ENCODE peak calls at places on chromosome 2, in eight cellular contexts. X, K, I, R, M, G, J and Z are unnamed samples.

GRCh38 chr2:117786520-117786919 is 28.0 kb upstream of the DDX18 start:
- DNase-seq in G (no peak), I (no peak), X (no peak), J (no peak), M (no peak), R (no peak), K (no peak), Z (no peak)

GRCh38 chr2:46878886-46879285 is 36.7 kb downstream of the MCFD2 start:
- DNase-seq in J (no peak), X (peak; percentile 62), M (no peak), I (peak; percentile 74), R (peak; percentile 79), K (no peak), G (no peak), Z (no peak)

GRCh38 chr2:33681333-33681732 is 82.2 kb upstream of the FAM98A start:
- DNase-seq in J (no peak), I (no peak), M (no peak), K (no peak), R (no peak), X (no peak), G (no peak), Z (no peak)

GRCh38 chr2:200787351-200788128 is 24.2 kb upstream of the BZW1 start:
- DNase-seq in R (no peak), K (no peak), J (no peak), G (no peak), I (no peak), X (peak; percentile 74), M (no peak), Z (no peak)

GRCh38 chr2:222993920-222994650 is 57.9 kb upstream of the KCNE4 start:
- DNase-seq in R (peak; percentile 82), K (peak; percentile 82), I (peak; percentile 87), X (peak; percentile 87), M (no peak), J (no peak), G (no peak), Z (no peak)

GRCh38 chr2:69242651-69243051 is 144.4 kb downstream of the GFPT1 start:
- DNase-seq in X (no peak), I (no peak), R (no peak), M (no peak), K (no peak), J (no peak), G (no peak), Z (no peak)

GRCh38 chr2:199757466-199757865 is 93.5 kb downstream of the FTCDNL1 start:
- DNase-seq in I (no peak), M (no peak), R (peak; percentile 41), G (no peak), X (peak; percentile 49), K (no peak), J (no peak), Z (no peak)

GRCh38 chr2:217857624-217858506 is 144.9 kb downstream of the TNS1 start:
- DNase-seq in J (no peak), I (no peak), K (no peak), R (peak; percentile 72), X (no peak), M (no peak), G (no peak), Z (no peak)

GRCh38 chr2:233210843-233211600 is 40.5 kb upstream of the ATG16L1 start:
- DNase-seq in I (peak; percentile 84), G (no peak), J (peak; percentile 62), M (no peak), K (peak; percentile 88), X (peak; percentile 83), R (peak; percentile 79), Z (peak; percentile 77)

GRCh38 chr2:218458598-218458997 is 39.7 kb downstream of the VIL1 start:
- DNase-seq in G (no peak), R (no peak), J (no peak), X (no peak), M (no peak), K (no peak), I (no peak), Z (no peak)

GRCh38 chr2:175461839-175462238 is 280.3 kb upstream of the ATP5MC3 start:
- DNase-seq in M (no peak), G (no peak), R (no peak), K (no peak), J (no peak), X (no peak), I (no peak), Z (no peak)

GRCh38 chr2:144938308-144938709 is 418.4 kb upstream of the ZEB2 start:
- DNase-seq in K (no peak), I (no peak), R (peak; percentile 49), G (no peak), M (no peak), X (no peak), J (no peak), Z (no peak)

GRCh38 chr2:197435598-197436435 is 989 bp upstream of the SF3B1 start:
- DNase-seq in M (no peak), X (no peak), R (no peak), G (no peak), I (no peak), K (no peak), J (no peak), Z (no peak)

GRCh38 chr2:187924293-187924692 is 367.4 kb upstream of the GULP1 start:
- DNase-seq in M (no peak), R (no peak), X (no peak), J (no peak), I (no peak), K (no peak), G (no peak), Z (no peak)

GRCh38 chr2:105291981-105292380 is 37.6 kb downstream of the TGFBRAP1 start:
- DNase-seq in I (no peak), J (no peak), R (no peak), M (no peak), K (no peak), G (no peak), X (no peak), Z (no peak)

GRCh38 chr2:196750977-196751631 is 48.4 kb downstream of the GTF3C3 start:
- DNase-seq in G (peak; percentile 33), R (peak; percentile 33), M (peak; percentile 27), K (peak; percentile 60), J (peak; percentile 51), X (peak; percentile 40), I (no peak), Z (peak; percentile 20)

GRCh38 chr2:64525323-64525625 is 1.1 kb downstream of the AFTPH start:
- DNase-seq in M (no peak), G (no peak), I (no peak), J (no peak), R (no peak), K (no peak), X (no peak), Z (no peak)

GRCh38 chr2:9769171-9770005 is 73.9 kb upstream of the TAF1B start:
- DNase-seq in K (no peak), J (no peak), I (peak; percentile 70), G (no peak), M (no peak), R (no peak), X (no peak), Z (no peak)

GRCh38 chr2:42095923-42096408 is 48.1 kb downstream of the PKDCC start:
- DNase-seq in M (peak; percentile 49), I (no peak), R (peak; percentile 62), J (peak; percentile 48), X (peak; percentile 85), G (no peak), K (peak; percentile 82), Z (peak; percentile 36)

GRCh38 chr2:32064021-32064678 is 794 bp downstream of the SPAST start:
- DNase-seq in R (peak; percentile 10), G (no peak), X (peak; percentile 18), I (no peak), K (no peak), M (no peak), J (no peak), Z (no peak)

GRCh38 chr2:212157011-212157410 is 381.6 kb downstream of the ERBB4 start:
- DNase-seq in J (no peak), R (no peak), M (no peak), K (no peak), X (no peak), I (no peak), G (no peak), Z (no peak)

DNA sequence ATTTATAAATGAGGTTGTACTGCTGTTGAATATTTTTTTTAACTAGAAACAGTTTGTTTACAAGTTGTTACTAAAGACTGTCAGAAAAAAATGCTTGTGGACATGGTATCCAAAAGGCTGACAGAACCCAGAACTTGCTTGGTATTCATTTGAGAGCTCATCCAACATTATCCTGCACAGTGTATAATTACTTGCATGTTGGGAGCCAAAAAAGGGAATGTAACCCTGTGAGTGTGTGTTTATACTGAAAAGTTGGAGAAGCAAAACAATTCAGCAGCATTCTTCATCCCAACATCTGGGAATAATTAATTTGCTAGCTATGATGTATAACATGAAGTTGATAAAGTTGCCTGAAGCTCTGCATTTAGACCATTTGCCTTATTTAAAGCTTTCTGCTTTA is 42.1 kb upstream of the EHBP1 start:
- DNase-seq in K (no peak), J (no peak), X (no peak), M (no peak), R (no peak), I (no peak), G (no peak), Z (no peak)
- TF ChIP-seq POLR2A in K (no peak), J (no peak), X (no peak), M (no peak), R (no peak), I (no peak), G (no peak), Z (no peak)

DNA sequence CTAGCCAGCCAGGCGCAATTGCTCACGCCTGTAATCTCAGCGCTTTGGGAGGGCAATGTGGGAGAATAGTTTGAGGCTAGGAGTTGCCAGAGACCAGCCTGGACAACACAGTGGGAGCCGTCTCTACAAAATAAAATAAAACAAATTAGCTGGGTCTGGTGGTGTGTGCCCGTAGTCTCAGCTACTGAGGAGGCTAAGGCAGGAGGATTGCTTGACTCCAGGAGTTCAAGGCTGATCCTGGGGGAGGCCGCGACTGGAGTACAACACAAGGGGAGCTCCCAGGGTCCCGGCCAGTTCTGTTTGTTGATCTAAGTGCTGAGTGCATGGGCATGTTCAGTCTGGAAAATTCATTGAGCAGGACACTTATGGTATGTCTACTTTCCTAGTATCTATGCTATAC is 2.6 kb downstream of the ST3GAL5 start:
- DNase-seq in R (no peak), M (no peak), K (no peak), X (peak; percentile 46), G (no peak), I (no peak), J (no peak), Z (no peak)
- TF ChIP-seq POLR2A in R (no peak), M (no peak), K (no peak), X (no peak), G (no peak), I (no peak), J (no peak), Z (no peak)

DNA sequence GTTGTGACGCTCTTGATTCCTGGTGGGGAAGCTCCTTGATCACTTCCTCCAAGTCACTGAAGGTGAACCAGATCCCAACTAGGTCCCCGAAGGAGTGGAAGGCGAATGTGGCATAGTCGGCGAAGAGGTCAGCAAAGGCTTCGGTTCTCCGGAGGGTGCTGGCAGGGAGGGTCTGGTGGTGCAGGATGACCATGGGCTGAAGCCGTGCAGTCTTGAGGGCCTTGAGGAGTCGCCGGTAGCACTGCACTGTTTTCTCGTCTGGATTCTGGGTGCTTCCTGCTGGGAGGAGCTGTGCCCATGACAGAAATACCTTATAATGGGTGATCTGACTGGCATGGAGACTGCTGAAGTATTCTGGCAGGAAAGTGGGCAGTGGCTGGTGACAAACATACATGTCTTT is 388 bp downstream of the LCT start:
- DNase-seq in R (no peak), J (no peak), G (no peak), X (no peak), I (no peak), K (no peak), M (no peak), Z (no peak)
- TF ChIP-seq POLR2A in R (no peak), J (no peak), G (no peak), X (no peak), I (no peak), K (no peak), M (no peak), Z (no peak)

GRCh38 chr2:2775018-2775417 is 443.9 kb upstream of the MYT1L start:
- DNase-seq in R (no peak), M (no peak), J (no peak), G (no peak), I (no peak), X (peak; percentile 30), K (no peak), Z (no peak)
- TF ChIP-seq POLR2A in R (no peak), M (no peak), J (no peak), G (no peak), I (no peak), X (no peak), K (no peak), Z (no peak)